ENCODE peak calls at places on chromosomes 1 and 21, in six cellular contexts. T is trophoblast cell, K is IMR-90, X is mesenchymal stem cell, C is H9, W is H1. Q is an unnamed sample.

GRCh38 chr1:109040627-109041613 is 982 bp downstream of the WDR47 start:
- DNase-seq in X (peak; percentile 48), K (no peak), W (no peak), C (peak; percentile 38), T (peak; percentile 17), Q (peak; percentile 39)

GRCh38 chr21:19987671-19988070 is 1010.5 kb upstream of the NCAM2 start:
- DNase-seq in K (no peak), X (no peak), T (no peak), C (no peak), W (no peak), Q (no peak)

GRCh38 chr1:6423321-6423999 is 1.1 kb upstream of the ESPN start:
- DNase-seq in X (no peak), T (peak; percentile 85), C (peak; percentile 92), K (no peak), W (peak; percentile 57), Q (no peak)

GRCh38 chr21:45000637-45001133 is 60.9 kb downstream of the SLX9 start:
- DNase-seq in W (no peak), K (no peak), X (no peak), C (no peak), T (no peak), Q (no peak)

GRCh38 chr1:239155466-239155865 is 230.9 kb upstream of the CHRM3 start:
- DNase-seq in C (no peak), X (no peak), T (no peak), W (no peak), K (no peak), Q (no peak)

GRCh38 chr1:43836267-43836951 is 97.2 kb upstream of the ARTN start:
- DNase-seq in T (no peak), X (no peak), K (no peak), W (no peak), C (no peak), Q (no peak)

GRCh38 chr1:16984717-16985116 is 4.3 kb upstream of the MFAP2 start:
- DNase-seq in C (no peak), K (peak; percentile 85), X (peak; percentile 21), W (no peak), T (peak; percentile 98), Q (no peak)

GRCh38 chr1:154608522-154609294 is 722 bp upstream of the ADAR start:
- DNase-seq in W (no peak), X (peak; percentile 81), K (peak; percentile 64), C (peak; percentile 79), T (peak; percentile 69), Q (peak; percentile 75)

GRCh38 chr1:225280563-225280962 is 147.3 kb downstream of the LBR start:
- DNase-seq in X (no peak), C (no peak), W (no peak), T (no peak), K (no peak), Q (no peak)

GRCh38 chr1:231315887-231316286 is 21.8 kb downstream of the EXOC8 start:
- DNase-seq in X (peak; percentile 34), K (peak; percentile 9), T (peak; percentile 57), W (peak; percentile 47), C (peak; percentile 83), Q (peak; percentile 12)

GRCh38 chr1:61463220-61463619 is 261.7 kb downstream of the TM2D1 start:
- DNase-seq in C (no peak), X (no peak), T (no peak), K (no peak), W (no peak), Q (no peak)

GRCh38 chr1:207031632-207032258 is 811 bp downstream of the C1orf116 start:
- DNase-seq in T (no peak), W (no peak), K (no peak), C (no peak), X (no peak), Q (no peak)

GRCh38 chr1:108852541-108852940 is 4.4 kb downstream of the AKNAD1 start:
- DNase-seq in W (no peak), T (no peak), K (no peak), C (no peak), X (no peak), Q (no peak)

GRCh38 chr1:199728345-199728744 is 299.2 kb upstream of the NR5A2 start:
- DNase-seq in W (no peak), C (no peak), K (no peak), X (no peak), T (no peak), Q (no peak)

GRCh38 chr1:101444873-101445618 is 208.2 kb downstream of the S1PR1 start:
- DNase-seq in T (no peak), W (no peak), X (no peak), C (no peak), K (no peak), Q (no peak)

GRCh38 chr21:25097648-25098047 is 509.6 kb downstream of the MRPL39 start:
- DNase-seq in X (no peak), K (no peak), W (no peak), C (no peak), T (no peak), Q (no peak)

GRCh38 chr1:76841460-76841859 is 25.8 kb upstream of the ST6GALNAC5 start:
- DNase-seq in C (no peak), W (no peak), T (no peak), X (no peak), K (no peak), Q (no peak)

GRCh38 chr1:53568540-53568939 is 109.3 kb downstream of the DMRTB1 start:
- DNase-seq in W (no peak), K (no peak), T (no peak), C (no peak), X (no peak), Q (no peak)

GRCh38 chr1:175130649-175131045 is 61.9 kb downstream of the KIAA0040 start:
- DNase-seq in T (no peak), K (no peak), C (no peak), W (no peak), X (no peak), Q (no peak)
- H2BK5ac ChIP-seq in T (peak overlapping the region; percentile 47), K (no peak overlapping the region), C (no peak overlapping the region), W (peak overlapping the region; percentile 75), X (no peak overlapping the region), Q (no peak overlapping the region)

GRCh38 chr1:4792565-4792964 is 138.2 kb downstream of the AJAP1 start:
- DNase-seq in W (no peak), T (no peak), C (no peak), K (no peak), X (no peak), Q (no peak)

GRCh38 chr1:4797429-4797828 is 143.0 kb downstream of the AJAP1 start:
- DNase-seq in C (no peak), T (no peak), X (no peak), K (no peak), W (no peak), Q (no peak)

GRCh38 chr1:4796999-4797375 is 142.6 kb downstream of the AJAP1 start:
- DNase-seq in K (no peak), C (no peak), W (no peak), X (no peak), T (no peak), Q (no peak)

GRCh38 chr1:4794020-4794780 is 139.8 kb downstream of the AJAP1 start:
- DNase-seq in K (no peak), W (no peak), C (no peak), X (no peak), T (no peak), Q (no peak)

GRCh38 chr1:4796161-4796998 is 142.0 kb downstream of the AJAP1 start:
- DNase-seq in T (no peak), C (no peak), K (no peak), X (no peak), W (no peak), Q (no peak)
- H3K14ac ChIP-seq in T (no peak overlapping the region), C (no peak overlapping the region), K (no peak overlapping the region), X (no peak overlapping the region), W (no peak overlapping the region), Q (no peak overlapping the region)

DNA sequence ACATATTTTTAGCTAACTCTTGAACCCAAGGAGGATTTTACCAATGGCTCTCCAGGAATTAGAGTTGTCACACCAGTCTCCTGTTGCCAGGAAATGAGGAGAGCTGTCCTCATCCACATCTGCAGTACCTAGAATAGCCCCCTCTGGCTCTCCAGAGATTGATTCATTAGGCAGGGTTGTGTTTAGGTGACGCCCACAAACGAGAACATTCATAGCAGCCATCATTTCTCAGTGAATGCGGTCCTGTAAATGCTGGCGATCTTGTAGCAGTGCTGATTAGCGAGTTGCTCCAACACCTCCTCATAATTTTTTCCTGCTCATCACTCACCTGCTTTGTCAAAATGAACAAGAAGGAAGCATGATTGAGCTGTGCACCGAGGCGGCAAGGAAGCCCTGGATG is 16.3 kb upstream of the KLHDC8A start:
- DNase-seq in K (peak; percentile 16), T (no peak), X (no peak), C (no peak), W (no peak), Q (no peak)
- H4K91ac ChIP-seq in K (peak overlapping the region; percentile 31), T (no peak overlapping the region), X (no peak overlapping the region), C (no peak overlapping the region), W (no peak overlapping the region), Q (no peak overlapping the region)

DNA sequence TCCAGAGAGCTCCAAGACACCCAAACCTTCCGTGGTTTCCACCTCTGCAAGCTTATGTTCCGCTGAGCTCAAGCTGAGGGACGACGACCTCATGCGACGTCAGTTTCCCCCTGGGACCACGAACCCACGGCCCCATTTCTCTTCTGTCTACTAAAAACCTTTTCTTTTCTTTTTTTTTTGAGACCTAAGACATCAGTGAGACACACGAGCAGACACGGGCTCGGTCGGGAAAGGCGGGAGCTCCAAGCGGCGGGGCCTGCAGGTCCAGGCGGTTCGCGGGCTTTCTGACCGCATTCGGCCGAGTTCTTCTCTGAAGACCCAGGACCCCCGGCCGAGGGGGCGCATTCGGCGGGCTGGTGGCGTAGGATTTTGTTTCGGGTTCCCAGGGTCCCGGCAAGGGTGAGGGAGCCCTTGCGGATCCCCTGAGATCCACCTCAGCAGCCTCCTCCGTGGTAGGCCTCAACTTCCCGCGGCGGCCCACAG is 402 bp downstream of the C21orf58 start:
- DNase-seq in C (no peak), X (peak; percentile 47), W (no peak), T (peak; percentile 18), K (no peak), Q (no peak)
- H2BK5ac ChIP-seq in C (no peak overlapping the region), X (no peak overlapping the region), W (peak overlapping the region; percentile 81), T (peak overlapping the region; percentile 49), K (peak overlapping the region; percentile 44), Q (peak overlapping the region; percentile 21)

GRCh38 chr1:246617156-246617555 is 50.9 kb downstream of the CNST start:
- DNase-seq in W (no peak), X (no peak), C (no peak), K (peak; percentile 20), T (no peak), Q (no peak)

GRCh38 chr1:246624091-246624490 is 57.8 kb downstream of the CNST start:
- DNase-seq in C (no peak), K (no peak), W (no peak), X (no peak), T (no peak), Q (no peak)

GRCh38 chr1:246617768-246618167 is 51.5 kb downstream of the CNST start:
- DNase-seq in T (no peak), C (no peak), W (no peak), X (no peak), K (no peak), Q (no peak)

GRCh38 chr1:246618240-246618639 is 52.0 kb downstream of the CNST start:
- DNase-seq in W (no peak), C (no peak), T (no peak), K (no peak), X (no peak), Q (no peak)

DNA sequence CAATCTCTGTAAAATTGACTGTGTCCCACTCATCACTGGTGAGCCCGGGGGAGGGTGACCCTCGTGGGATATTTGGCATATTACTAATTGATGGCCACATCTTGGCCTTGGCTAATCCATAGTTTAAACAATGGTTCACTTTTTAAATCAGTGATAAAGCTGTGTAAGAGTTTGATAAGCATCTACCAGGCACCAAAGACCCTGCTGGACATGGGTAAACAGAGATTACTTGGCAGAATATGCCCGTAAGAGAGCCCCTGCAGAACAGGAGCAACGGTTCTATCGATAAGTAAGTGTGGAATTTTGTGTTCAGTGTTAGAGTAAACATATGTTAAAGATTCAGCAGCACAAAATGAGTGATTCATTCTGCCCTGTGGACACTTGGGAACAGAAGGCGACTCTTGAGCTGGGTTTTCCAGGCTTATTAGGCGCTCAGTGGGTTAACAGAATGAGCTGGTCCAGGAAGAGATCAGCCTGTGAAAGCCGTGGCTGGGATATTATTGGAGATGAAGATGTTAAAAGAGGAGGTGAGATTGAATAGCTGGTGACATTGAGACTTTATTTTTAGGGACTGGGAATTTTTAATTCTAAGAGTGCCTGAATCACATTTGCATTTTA is 55.9 kb downstream of the CNST start:
- DNase-seq in W (no peak), K (peak; percentile 60), X (peak; percentile 69), C (no peak), T (no peak), Q (no peak)
- H3K14ac ChIP-seq in W (no peak overlapping the region), K (no peak overlapping the region), X (no peak overlapping the region), C (no peak overlapping the region), T (no peak overlapping the region), Q (no peak overlapping the region)

Q was measured in neuronal stem cell.